ENCODE peak calls at places on chromosome 20, in six cellular contexts. One of them, this sample, is unnamed. For H3K9me3, the result is how much of the 10 kb centered on the place peaks cover.

GRCh38 chr20:51769941-51770615 is 1.9 kb upstream of the ATP9A start:
- DNase-seq in CD8-positive, alpha-beta T cell: no peak
- DNase-seq in cardiac muscle cell: no peak
- DNase-seq in HepG2: no peak
- DNase-seq in mucosa of descending colon: no peak
- DNase-seq in lung: no peak
- DNase-seq in this sample: no peak

GRCh38 chr20:34621383-34622367 is 55.2 kb downstream of the PIGU start:
- DNase-seq in mucosa of descending colon: peak
- DNase-seq in HepG2: peak
- DNase-seq in CD8-positive, alpha-beta T cell: no peak
- DNase-seq in lung: no peak
- DNase-seq in cardiac muscle cell: no peak
- DNase-seq in this sample: peak

GRCh38 chr20:13554706-13555105 is 84.0 kb downstream of the TASP1 start:
- DNase-seq in mucosa of descending colon: no peak
- DNase-seq in HepG2: no peak
- DNase-seq in CD8-positive, alpha-beta T cell: no peak
- DNase-seq in cardiac muscle cell: no peak
- DNase-seq in lung: no peak
- DNase-seq in this sample: no peak

GRCh38 chr20:38369387-38369786 is 23.1 kb downstream of the LBP start:
- DNase-seq in lung: no peak
- DNase-seq in cardiac muscle cell: no peak
- DNase-seq in HepG2: peak
- DNase-seq in CD8-positive, alpha-beta T cell: no peak
- DNase-seq in mucosa of descending colon: no peak
- DNase-seq in this sample: no peak

GRCh38 chr20:699811-700338 is 24.3 kb upstream of the SCRT2 start:
- DNase-seq in HepG2: no peak
- DNase-seq in mucosa of descending colon: no peak
- DNase-seq in lung: no peak
- DNase-seq in CD8-positive, alpha-beta T cell: no peak
- DNase-seq in cardiac muscle cell: peak
- DNase-seq in this sample: no peak

GRCh38 chr20:38342716-38343106 is 3.6 kb upstream of the LBP start:
- DNase-seq in cardiac muscle cell: no peak
- DNase-seq in mucosa of descending colon: no peak
- DNase-seq in CD8-positive, alpha-beta T cell: no peak
- DNase-seq in lung: no peak
- DNase-seq in HepG2: no peak
- DNase-seq in this sample: no peak

GRCh38 chr20:53608456-53609413 is 15.1 kb upstream of the ZNF217 start:
- DNase-seq in cardiac muscle cell: no peak
- DNase-seq in CD8-positive, alpha-beta T cell: peak
- DNase-seq in lung: no peak
- DNase-seq in mucosa of descending colon: peak
- DNase-seq in HepG2: no peak
- DNase-seq in this sample: peak

GRCh38 chr20:5973172-5973571 is 22.7 kb downstream of the MCM8 start:
- DNase-seq in CD8-positive, alpha-beta T cell: no peak
- DNase-seq in cardiac muscle cell: no peak
- DNase-seq in lung: no peak
- DNase-seq in HepG2: no peak
- DNase-seq in mucosa of descending colon: no peak
- DNase-seq in this sample: no peak

GRCh38 chr20:11754451-11754850 is 163.2 kb upstream of the BTBD3 start:
- DNase-seq in mucosa of descending colon: no peak
- DNase-seq in lung: no peak
- DNase-seq in HepG2: no peak
- DNase-seq in cardiac muscle cell: no peak
- DNase-seq in CD8-positive, alpha-beta T cell: no peak
- DNase-seq in this sample: no peak

GRCh38 chr20:46020515-46020914 is 8.5 kb upstream of the SLC12A5 start:
- DNase-seq in lung: no peak
- DNase-seq in HepG2: no peak
- DNase-seq in mucosa of descending colon: no peak
- DNase-seq in CD8-positive, alpha-beta T cell: no peak
- DNase-seq in cardiac muscle cell: no peak
- DNase-seq in this sample: peak

GRCh38 chr20:6636209-6637159 is 131.0 kb upstream of the BMP2 start:
- DNase-seq in HepG2: peak
- DNase-seq in mucosa of descending colon: no peak
- DNase-seq in lung: no peak
- DNase-seq in CD8-positive, alpha-beta T cell: no peak
- DNase-seq in cardiac muscle cell: peak
- DNase-seq in this sample: peak

GRCh38 chr20:5141615-5142014 is 14.8 kb downstream of the CDS2 start:
- DNase-seq in CD8-positive, alpha-beta T cell: no peak
- DNase-seq in lung: no peak
- DNase-seq in HepG2: no peak
- DNase-seq in cardiac muscle cell: no peak
- DNase-seq in mucosa of descending colon: no peak
- DNase-seq in this sample: no peak

GRCh38 chr20:32610897-32611218 is 25.7 kb upstream of the NOL4L start:
- DNase-seq in HepG2: no peak
- DNase-seq in lung: no peak
- DNase-seq in mucosa of descending colon: no peak
- DNase-seq in cardiac muscle cell: no peak
- DNase-seq in CD8-positive, alpha-beta T cell: no peak
- DNase-seq in this sample: no peak

GRCh38 chr20:57030611-57031600 is 235.5 kb downstream of the BMP7 start:
- DNase-seq in HepG2: no peak
- DNase-seq in cardiac muscle cell: peak
- DNase-seq in lung: no peak
- DNase-seq in CD8-positive, alpha-beta T cell: no peak
- DNase-seq in mucosa of descending colon: no peak
- DNase-seq in this sample: no peak

GRCh38 chr20:17036546-17036945 is 190.3 kb upstream of the PCSK2 start:
- DNase-seq in lung: no peak
- DNase-seq in CD8-positive, alpha-beta T cell: no peak
- DNase-seq in HepG2: no peak
- DNase-seq in cardiac muscle cell: no peak
- DNase-seq in mucosa of descending colon: no peak
- DNase-seq in this sample: no peak

GRCh38 chr20:10432079-10432478 is 1.9 kb downstream of the MKKS start:
- DNase-seq in HepG2: no peak
- DNase-seq in mucosa of descending colon: no peak
- DNase-seq in lung: no peak
- DNase-seq in cardiac muscle cell: no peak
- DNase-seq in CD8-positive, alpha-beta T cell: no peak
- DNase-seq in this sample: no peak

GRCh38 chr20:53707341-53708102 is 113.9 kb upstream of the ZNF217 start:
- DNase-seq in mucosa of descending colon: no peak
- DNase-seq in HepG2: no peak
- DNase-seq in CD8-positive, alpha-beta T cell: no peak
- DNase-seq in cardiac muscle cell: no peak
- DNase-seq in lung: no peak
- DNase-seq in this sample: no peak

GRCh38 chr20:33299111-33299603 is 16.1 kb downstream of the BPIFB1 start:
- DNase-seq in mucosa of descending colon: peak
- DNase-seq in CD8-positive, alpha-beta T cell: peak
- DNase-seq in lung: peak
- DNase-seq in cardiac muscle cell: peak
- DNase-seq in HepG2: peak
- DNase-seq in this sample: peak

GRCh38 chr20:10662661-10663458 is 10.9 kb downstream of the JAG1 start:
- DNase-seq in lung: no peak
- DNase-seq in mucosa of descending colon: no peak
- DNase-seq in CD8-positive, alpha-beta T cell: no peak
- DNase-seq in HepG2: no peak
- DNase-seq in cardiac muscle cell: no peak
- DNase-seq in this sample: no peak

DNA sequence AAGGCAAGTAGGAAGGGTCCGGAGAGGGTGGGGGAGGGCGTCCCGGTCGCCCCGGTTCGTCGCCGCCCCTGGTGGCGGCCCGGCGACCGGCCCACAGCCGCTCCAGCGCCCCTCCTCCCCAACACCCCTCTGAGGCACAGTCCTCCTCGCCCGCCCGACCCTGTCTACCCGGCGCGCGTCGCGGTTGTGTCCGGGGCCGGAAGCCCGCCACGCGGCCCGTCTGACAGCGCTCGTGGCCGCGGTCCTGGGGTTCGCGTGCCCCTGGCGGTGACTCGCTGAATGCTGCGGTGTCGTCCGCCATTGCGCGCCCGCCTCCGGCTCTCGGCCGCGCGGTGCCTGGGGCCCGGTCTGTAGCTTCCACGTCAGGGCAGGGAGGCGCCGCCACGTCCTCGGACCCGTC is 335.3 kb upstream of the DEFB115 start:
- DNase-seq in mucosa of descending colon: no peak
- DNase-seq in HepG2: no peak
- DNase-seq in CD8-positive, alpha-beta T cell: no peak
- DNase-seq in cardiac muscle cell: no peak
- DNase-seq in lung: no peak
- DNase-seq in this sample: no peak
- H3K9me3 ChIP-seq in mucosa of descending colon: half or more
- H3K9me3 ChIP-seq in HepG2: half or more
- H3K9me3 ChIP-seq in CD8-positive, alpha-beta T cell: under half
- H3K9me3 ChIP-seq in cardiac muscle cell: under half
- H3K9me3 ChIP-seq in lung: under half
- H3K9me3 ChIP-seq in this sample: under half

DNA sequence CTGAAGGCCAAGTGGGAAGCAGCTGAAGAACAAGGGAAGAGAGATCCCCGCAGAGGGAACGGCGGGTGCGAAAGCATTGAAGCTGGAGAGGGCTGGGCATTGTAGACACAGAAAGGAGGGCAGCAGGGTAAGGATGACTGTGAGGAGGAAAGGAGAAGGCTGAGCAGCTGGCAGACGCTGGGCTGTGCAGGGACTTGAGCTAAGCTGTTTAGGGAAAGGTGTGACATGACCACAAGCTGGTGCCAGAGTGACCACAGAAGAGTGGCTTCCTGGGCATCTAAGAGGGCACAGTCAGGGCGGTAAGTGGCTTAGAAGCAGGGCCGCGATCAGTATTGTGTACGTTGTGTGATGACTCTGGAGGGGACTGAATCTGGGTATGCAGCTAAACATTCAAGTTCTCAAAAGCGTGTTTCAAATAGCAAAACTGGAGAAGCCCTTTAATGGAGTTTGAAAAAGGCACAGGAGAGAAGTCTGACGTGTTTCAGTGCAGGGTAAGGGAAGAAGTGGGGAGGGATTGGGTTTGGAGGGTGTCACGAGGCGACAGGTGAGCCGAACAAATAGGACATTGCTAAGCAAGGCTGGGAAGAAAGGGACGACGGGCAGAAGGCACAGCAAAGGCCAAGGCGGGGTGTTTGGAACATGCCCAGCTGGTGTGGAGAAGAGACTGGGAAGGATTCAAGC is 46.1 kb upstream of the ARFGEF2 start:
- DNase-seq in CD8-positive, alpha-beta T cell: no peak
- DNase-seq in lung: no peak
- DNase-seq in cardiac muscle cell: no peak
- DNase-seq in mucosa of descending colon: no peak
- DNase-seq in HepG2: no peak
- DNase-seq in this sample: no peak
- H3K4me3 ChIP-seq in CD8-positive, alpha-beta T cell: no peak
- H3K4me3 ChIP-seq in lung: no peak
- H3K4me3 ChIP-seq in cardiac muscle cell: no peak
- H3K4me3 ChIP-seq in mucosa of descending colon: no peak
- H3K4me3 ChIP-seq in HepG2: no peak
- H3K4me3 ChIP-seq in this sample: no peak

GRCh38 chr20:21322921-21323321 is 19.8 kb downstream of the XRN2 start:
- DNase-seq in mucosa of descending colon: no peak
- DNase-seq in lung: no peak
- DNase-seq in CD8-positive, alpha-beta T cell: no peak
- DNase-seq in cardiac muscle cell: no peak
- DNase-seq in HepG2: no peak
- DNase-seq in this sample: no peak
- H3K9me3 ChIP-seq in mucosa of descending colon: under half
- H3K9me3 ChIP-seq in lung: under half
- H3K9me3 ChIP-seq in CD8-positive, alpha-beta T cell: under half
- H3K9me3 ChIP-seq in cardiac muscle cell: under half
- H3K9me3 ChIP-seq in HepG2: under half
- H3K9me3 ChIP-seq in this sample: under half

GRCh38 chr20:31602779-31603441 is 2.2 kb upstream of the ID1 start:
- DNase-seq in CD8-positive, alpha-beta T cell: peak
- DNase-seq in mucosa of descending colon: no peak
- DNase-seq in HepG2: peak
- DNase-seq in cardiac muscle cell: no peak
- DNase-seq in lung: no peak
- DNase-seq in this sample: peak
- H3K4me3 ChIP-seq in CD8-positive, alpha-beta T cell: no peak
- H3K4me3 ChIP-seq in mucosa of descending colon: no peak
- H3K4me3 ChIP-seq in HepG2: no peak
- H3K4me3 ChIP-seq in cardiac muscle cell: no peak
- H3K4me3 ChIP-seq in lung: no peak
- H3K4me3 ChIP-seq in this sample: no peak

GRCh38 chr20:23269954-23270353 is 80.6 kb upstream of the NXT1 start:
- DNase-seq in CD8-positive, alpha-beta T cell: no peak
- DNase-seq in cardiac muscle cell: no peak
- DNase-seq in lung: no peak
- DNase-seq in HepG2: no peak
- DNase-seq in mucosa of descending colon: no peak
- DNase-seq in this sample: no peak
- H3K9me3 ChIP-seq in CD8-positive, alpha-beta T cell: under half
- H3K9me3 ChIP-seq in cardiac muscle cell: under half
- H3K9me3 ChIP-seq in lung: under half
- H3K9me3 ChIP-seq in HepG2: under half
- H3K9me3 ChIP-seq in mucosa of descending colon: under half
- H3K9me3 ChIP-seq in this sample: half or more

GRCh38 chr20:35743693-35744491 is 1.8 kb upstream of the RBM39 start:
- DNase-seq in CD8-positive, alpha-beta T cell: no peak
- DNase-seq in HepG2: peak
- DNase-seq in cardiac muscle cell: no peak
- DNase-seq in lung: no peak
- DNase-seq in mucosa of descending colon: peak
- DNase-seq in this sample: no peak
- H3K4me3 ChIP-seq in CD8-positive, alpha-beta T cell: peak
- H3K4me3 ChIP-seq in HepG2: peak
- H3K4me3 ChIP-seq in cardiac muscle cell: no peak
- H3K4me3 ChIP-seq in lung: no peak
- H3K4me3 ChIP-seq in mucosa of descending colon: no peak
- H3K4me3 ChIP-seq in this sample: no peak

DNA sequence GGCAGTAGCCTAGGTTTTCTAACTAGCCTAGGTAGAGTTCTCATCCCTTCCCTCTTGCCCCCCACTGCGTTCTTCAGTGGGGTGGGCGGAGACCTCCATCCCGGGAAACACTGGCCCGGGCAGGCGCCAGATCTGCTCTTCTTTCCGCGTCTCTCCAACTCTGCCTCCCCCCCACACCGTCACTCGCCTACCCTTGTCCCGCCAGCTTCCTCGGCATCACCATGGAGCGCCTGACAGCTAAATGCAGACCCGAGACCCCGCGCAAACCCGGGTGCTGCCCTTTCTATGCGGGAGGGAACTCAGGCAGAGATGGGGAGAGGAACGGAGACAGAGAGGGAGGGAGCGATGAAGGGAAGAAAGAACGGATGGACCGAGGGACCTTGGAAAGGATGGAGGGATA is 1494.8 kb upstream of the DEFB115 start:
- DNase-seq in CD8-positive, alpha-beta T cell: no peak
- DNase-seq in mucosa of descending colon: no peak
- DNase-seq in HepG2: no peak
- DNase-seq in cardiac muscle cell: no peak
- DNase-seq in lung: no peak
- DNase-seq in this sample: no peak
- H3K9me3 ChIP-seq in CD8-positive, alpha-beta T cell: under half
- H3K9me3 ChIP-seq in mucosa of descending colon: under half
- H3K9me3 ChIP-seq in HepG2: under half
- H3K9me3 ChIP-seq in cardiac muscle cell: under half
- H3K9me3 ChIP-seq in lung: under half
- H3K9me3 ChIP-seq in this sample: under half

GRCh38 chr20:24211972-24212371 is 223.4 kb upstream of the GGTLC1 start:
- DNase-seq in mucosa of descending colon: no peak
- DNase-seq in lung: no peak
- DNase-seq in HepG2: no peak
- DNase-seq in CD8-positive, alpha-beta T cell: no peak
- DNase-seq in cardiac muscle cell: no peak
- DNase-seq in this sample: no peak
- H3K4me3 ChIP-seq in mucosa of descending colon: no peak
- H3K4me3 ChIP-seq in lung: no peak
- H3K4me3 ChIP-seq in HepG2: no peak
- H3K4me3 ChIP-seq in CD8-positive, alpha-beta T cell: no peak
- H3K4me3 ChIP-seq in cardiac muscle cell: no peak
- H3K4me3 ChIP-seq in this sample: no peak

GRCh38 chr20:59559863-59560262 is 44.5 kb upstream of the PHACTR3 start:
- DNase-seq in cardiac muscle cell: no peak
- DNase-seq in HepG2: no peak
- DNase-seq in mucosa of descending colon: no peak
- DNase-seq in lung: no peak
- DNase-seq in CD8-positive, alpha-beta T cell: no peak
- DNase-seq in this sample: no peak
- H3K9me3 ChIP-seq in cardiac muscle cell: under half
- H3K9me3 ChIP-seq in HepG2: under half
- H3K9me3 ChIP-seq in mucosa of descending colon: under half
- H3K9me3 ChIP-seq in lung: under half
- H3K9me3 ChIP-seq in CD8-positive, alpha-beta T cell: under half
- H3K9me3 ChIP-seq in this sample: under half